ENCODE peak calls at places on chromosomes 12 and 14, in five cellular contexts. D is NB4; X is activated CD8-positive, alpha-beta memory T cell treated with anti-CD3 and anti-CD28 coated beads, Interleukin-2, amount 10 ng/mL, durations not matched to agents 7 days and 5 days; H is left cardiac atrium; Z is lung microvascular endothelial cell. Q is an unnamed sample.

GRCh38 chr12:100963381-100963780 is 168.8 kb downstream of the ANO4 start:
- DNase-seq in H (no peak), D (no peak), X (no peak), Z (no peak), Q (no peak)

GRCh38 chr14:87160964-87161363 is 832.0 kb downstream of the GALC start:
- DNase-seq in H (no peak), X (no peak), Z (no peak), D (no peak), Q (no peak)

GRCh38 chr12:39620664-39621658 is 1.4 kb upstream of the ABCD2 start:
- DNase-seq in Z (no peak), D (no peak), X (peak), H (no peak), Q (peak)

GRCh38 chr12:113241191-113242017 is 20.1 kb downstream of the TPCN1 start:
- DNase-seq in Z (peak), D (peak), X (no peak), H (peak), Q (no peak)

GRCh38 chr14:91843437-91843836 is 23.9 kb downstream of the TC2N start:
- DNase-seq in Z (no peak), H (no peak), X (no peak), D (no peak), Q (no peak)

GRCh38 chr12:43980627-43981191 is 144.8 kb downstream of the TMEM117 start:
- DNase-seq in Z (no peak), H (no peak), D (no peak), X (no peak), Q (no peak)

GRCh38 chr14:60134702-60135101 is 30.5 kb downstream of the DHRS7 start:
- DNase-seq in D (no peak), X (no peak), H (no peak), Z (no peak), Q (no peak)

GRCh38 chr14:96584199-96584906 is 82.2 kb downstream of the PAPOLA start:
- DNase-seq in X (peak), Z (peak), H (no peak), D (peak), Q (no peak)

GRCh38 chr14:32044454-32044853 is 32.6 kb upstream of the ARHGAP5 start:
- DNase-seq in D (no peak), X (no peak), H (no peak), Z (no peak), Q (no peak)

GRCh38 chr12:112340983-112341840 is 41.0 kb downstream of the HECTD4 start:
- DNase-seq in X (no peak), Z (no peak), D (no peak), H (no peak), Q (no peak)

GRCh38 chr12:21818627-21819026 is 44.1 kb upstream of the KCNJ8 start:
- DNase-seq in Z (no peak), H (no peak), D (no peak), X (no peak), Q (no peak)

GRCh38 chr12:120839503-120839902 is 64.7 kb downstream of the SPPL3 start:
- DNase-seq in Z (no peak), H (no peak), X (no peak), D (no peak), Q (no peak)

GRCh38 chr14:51568366-51568765 is 83.3 kb upstream of the FRMD6 start:
- DNase-seq in D (no peak), Z (no peak), X (no peak), H (no peak), Q (no peak)

GRCh38 chr12:79439179-79439825 is 251.5 kb downstream of the PAWR start:
- DNase-seq in H (no peak), X (no peak), Z (peak), D (no peak), Q (no peak)

GRCh38 chr12:95100264-95101190 is 27.1 kb upstream of the NR2C1 start:
- DNase-seq in Z (no peak), X (no peak), D (no peak), H (no peak), Q (no peak)

GRCh38 chr12:10027311-10028099 is 3.0 kb upstream of the CLEC9A start:
- DNase-seq in H (no peak), Z (no peak), D (peak), X (no peak), Q (no peak)

Q was measured in pons.